ENCODE peak calls at places on chromosomes 16 and 17, in ten cellular contexts. U is fibroblast of lung; T is stimulated activated CD4-positive, alpha-beta T cell treated with anti-CD3 and anti-CD28 coated beads, Interleukin-1b, Interleukin-23, amount 100 ng/mL, for 24 hours; N is posterior cingulate gyrus; R is T-helper 17 cell; S is stimulated activated naive CD8-positive, alpha-beta T cell treated with anti-CD3 and anti-CD28 coated beads, Interleukin-15, Interleukin-2, amounts not matched to agents 100 U/mL and 50 U/mL, for 24 hours; I is AG09319; O is thyroid gland; Y is Caki2; X is T47D. J is an unnamed sample.

GRCh38 chr17:3002538-3003301 is 60.7 kb downstream of the OR1D5 start:
- DNase-seq in U (no peak), T (no peak), N (no peak), R (no peak), S (peak; percentile 12), I (no peak), O (no peak), Y (no peak), X (no peak), J (no peak)

GRCh38 chr17:76586741-76587487 is 1.3 kb upstream of the ST6GALNAC2 start:
- DNase-seq in U (no peak), T (no peak), N (no peak), R (no peak), S (no peak), I (no peak), O (peak; percentile 35), Y (peak; percentile 72), X (no peak), J (no peak)

GRCh38 chr17:57724038-57724728 is 20.9 kb downstream of the CCDC182 start:
- DNase-seq in U (peak; percentile 29), T (no peak), N (no peak), R (no peak), S (no peak), I (no peak), O (no peak), Y (peak; percentile 74), X (no peak), J (no peak)

GRCh38 chr17:1958134-1958881 is 66.8 kb downstream of the RTN4RL1 start:
- DNase-seq in U (no peak), T (no peak), N (no peak), R (no peak), S (no peak), I (peak; percentile 8), O (peak; percentile 58), Y (no peak), X (no peak), J (peak; percentile 11)

GRCh38 chr17:35705705-35706104 is 25.7 kb upstream of the RASL10B start:
- DNase-seq in U (no peak), T (no peak), N (no peak), R (no peak), S (no peak), I (no peak), O (no peak), Y (no peak), X (no peak), J (no peak)

GRCh38 chr17:60887607-60888028 is 210.0 kb downstream of the BCAS3 start:
- DNase-seq in U (no peak), T (no peak), N (no peak), R (no peak), S (no peak), I (no peak), O (no peak), Y (peak; percentile 26), X (no peak), J (no peak)

GRCh38 chr16:53224932-53225533 is 170.2 kb downstream of the CHD9 start:
- DNase-seq in U (peak; percentile 41), T (no peak), N (no peak), R (no peak), S (no peak), I (no peak), O (no peak), Y (peak; percentile 40), X (no peak), J (no peak)

GRCh38 chr16:10946308-10946707 is 1.9 kb downstream of the CLEC16A start:
- DNase-seq in U (peak; percentile 67), T (no peak), N (no peak), R (no peak), S (no peak), I (no peak), O (peak; percentile 76), Y (no peak), X (no peak), J (no peak)

GRCh38 chr16:9348912-9349311 is 257.5 kb downstream of the HAPSTR1 start:
- DNase-seq in U (no peak), T (no peak), N (no peak), R (no peak), S (no peak), I (no peak), O (no peak), Y (no peak), X (no peak), J (no peak)

GRCh38 chr17:39650121-39650579 is 13.2 kb downstream of the STARD3 start:
- DNase-seq in U (peak; percentile 37), T (no peak), N (no peak), R (no peak), S (no peak), I (no peak), O (no peak), Y (peak; percentile 87), X (no peak), J (no peak)

GRCh38 chr17:76567634-76568432 is 17.8 kb downstream of the ST6GALNAC2 start:
- DNase-seq in U (no peak), T (no peak), N (no peak), R (no peak), S (no peak), I (no peak), O (peak; percentile 92), Y (no peak), X (peak; percentile 41), J (no peak)

GRCh38 chr17:81160747-81161453 is 4.4 kb upstream of the PVALEF start:
- DNase-seq in U (no peak), T (no peak), N (no peak), R (no peak), S (no peak), I (no peak), O (no peak), Y (no peak), X (no peak), J (no peak)

GRCh38 chr16:11681526-11681925 is 13.3 kb downstream of the SNN start:
- DNase-seq in U (no peak), T (no peak), N (no peak), R (no peak), S (no peak), I (no peak), O (peak; percentile 55), Y (peak; percentile 19), X (no peak), J (no peak)

GRCh38 chr17:42989726-42990652 is 8.2 kb upstream of the RPL27 start:
- DNase-seq in U (peak; percentile 36), T (no peak), N (no peak), R (no peak), S (no peak), I (no peak), O (no peak), Y (no peak), X (no peak), J (no peak)

GRCh38 chr17:2354311-2354710 is 17.0 kb downstream of the SGSM2 start:
- DNase-seq in U (no peak), T (no peak), N (no peak), R (no peak), S (no peak), I (no peak), O (no peak), Y (no peak), X (no peak), J (no peak)

J was measured in skeletal muscle cell.